ENCODE peak calls at places on chromosomes 4 and X, in six cellular contexts. One of them, this sample, is unnamed.

GRCh38 chr4:14910411-14910810 is 91.9 kb upstream of the CPEB2 start:
- DNase-seq in stimulated activated CD4-positive, alpha-beta T cell treated with anti-CD3 and anti-CD28 coated beads, Interleukin-2, amount 100 ng/mL, for 48 hours: no peak
- DNase-seq in suprapubic skin: no peak
- DNase-seq in CD4-positive, alpha-beta T cell: no peak
- DNase-seq in SHP77: no peak
- DNase-seq in stimulated activated CD8-positive, alpha-beta memory T cell treated with anti-CD3 and anti-CD28 coated beads, Interleukin-7, amount 100 ng/mL, for 24 hours: no peak
- DNase-seq in this sample: no peak

GRCh38 chr4:114615435-114615834 is 16.8 kb downstream of the UGT8 start:
- DNase-seq in CD4-positive, alpha-beta T cell: no peak
- DNase-seq in stimulated activated CD4-positive, alpha-beta T cell treated with anti-CD3 and anti-CD28 coated beads, Interleukin-2, amount 100 ng/mL, for 48 hours: no peak
- DNase-seq in suprapubic skin: no peak
- DNase-seq in stimulated activated CD8-positive, alpha-beta memory T cell treated with anti-CD3 and anti-CD28 coated beads, Interleukin-7, amount 100 ng/mL, for 24 hours: no peak
- DNase-seq in SHP77: no peak
- DNase-seq in this sample: no peak

GRCh38 chr4:120082286-120082685 is 15.6 kb upstream of the MAD2L1 start:
- DNase-seq in stimulated activated CD4-positive, alpha-beta T cell treated with anti-CD3 and anti-CD28 coated beads, Interleukin-2, amount 100 ng/mL, for 48 hours: no peak
- DNase-seq in CD4-positive, alpha-beta T cell: no peak
- DNase-seq in stimulated activated CD8-positive, alpha-beta memory T cell treated with anti-CD3 and anti-CD28 coated beads, Interleukin-7, amount 100 ng/mL, for 24 hours: no peak
- DNase-seq in suprapubic skin: no peak
- DNase-seq in SHP77: no peak
- DNase-seq in this sample: no peak

GRCh38 chr4:38678078-38678477 is 14.1 kb downstream of the KLF3 start:
- DNase-seq in CD4-positive, alpha-beta T cell: no peak
- DNase-seq in SHP77: no peak
- DNase-seq in stimulated activated CD8-positive, alpha-beta memory T cell treated with anti-CD3 and anti-CD28 coated beads, Interleukin-7, amount 100 ng/mL, for 24 hours: no peak
- DNase-seq in suprapubic skin: no peak
- DNase-seq in stimulated activated CD4-positive, alpha-beta T cell treated with anti-CD3 and anti-CD28 coated beads, Interleukin-2, amount 100 ng/mL, for 48 hours: no peak
- DNase-seq in this sample: no peak

GRCh38 chrX:153627675-153628111 is 19.3 kb upstream of the DUSP9 start:
- DNase-seq in stimulated activated CD8-positive, alpha-beta memory T cell treated with anti-CD3 and anti-CD28 coated beads, Interleukin-7, amount 100 ng/mL, for 24 hours: no peak
- DNase-seq in CD4-positive, alpha-beta T cell: no peak
- DNase-seq in stimulated activated CD4-positive, alpha-beta T cell treated with anti-CD3 and anti-CD28 coated beads, Interleukin-2, amount 100 ng/mL, for 48 hours: no peak
- DNase-seq in suprapubic skin: no peak
- DNase-seq in SHP77: no peak
- DNase-seq in this sample: no peak

GRCh38 chrX:71652405-71652804 is 14.9 kb upstream of the LOC101059915 start:
- DNase-seq in stimulated activated CD8-positive, alpha-beta memory T cell treated with anti-CD3 and anti-CD28 coated beads, Interleukin-7, amount 100 ng/mL, for 24 hours: peak; percentile 32
- DNase-seq in stimulated activated CD4-positive, alpha-beta T cell treated with anti-CD3 and anti-CD28 coated beads, Interleukin-2, amount 100 ng/mL, for 48 hours: peak; percentile 47
- DNase-seq in suprapubic skin: no peak
- DNase-seq in CD4-positive, alpha-beta T cell: peak; percentile 30
- DNase-seq in SHP77: peak; percentile 23
- DNase-seq in this sample: peak; percentile 20

GRCh38 chr4:55549888-55550287 is 3.2 kb upstream of the CLOCK start:
- DNase-seq in suprapubic skin: no peak
- DNase-seq in CD4-positive, alpha-beta T cell: no peak
- DNase-seq in stimulated activated CD4-positive, alpha-beta T cell treated with anti-CD3 and anti-CD28 coated beads, Interleukin-2, amount 100 ng/mL, for 48 hours: no peak
- DNase-seq in SHP77: no peak
- DNase-seq in stimulated activated CD8-positive, alpha-beta memory T cell treated with anti-CD3 and anti-CD28 coated beads, Interleukin-7, amount 100 ng/mL, for 24 hours: no peak
- DNase-seq in this sample: no peak

GRCh38 chr4:156295676-156296075 is 342.0 kb upstream of the CTSO start:
- DNase-seq in stimulated activated CD4-positive, alpha-beta T cell treated with anti-CD3 and anti-CD28 coated beads, Interleukin-2, amount 100 ng/mL, for 48 hours: no peak
- DNase-seq in SHP77: no peak
- DNase-seq in stimulated activated CD8-positive, alpha-beta memory T cell treated with anti-CD3 and anti-CD28 coated beads, Interleukin-7, amount 100 ng/mL, for 24 hours: no peak
- DNase-seq in suprapubic skin: no peak
- DNase-seq in CD4-positive, alpha-beta T cell: no peak
- DNase-seq in this sample: no peak

GRCh38 chr4:128459547-128459946 is 171.9 kb upstream of the PGRMC2 start:
- DNase-seq in suprapubic skin: no peak
- DNase-seq in CD4-positive, alpha-beta T cell: no peak
- DNase-seq in SHP77: no peak
- DNase-seq in stimulated activated CD8-positive, alpha-beta memory T cell treated with anti-CD3 and anti-CD28 coated beads, Interleukin-7, amount 100 ng/mL, for 24 hours: no peak
- DNase-seq in stimulated activated CD4-positive, alpha-beta T cell treated with anti-CD3 and anti-CD28 coated beads, Interleukin-2, amount 100 ng/mL, for 48 hours: no peak
- DNase-seq in this sample: no peak

GRCh38 chrX:102516314-102516936 is at the start of gene TMSB15A:
- DNase-seq in suprapubic skin: peak; percentile 72
- DNase-seq in stimulated activated CD8-positive, alpha-beta memory T cell treated with anti-CD3 and anti-CD28 coated beads, Interleukin-7, amount 100 ng/mL, for 24 hours: peak; percentile 21
- DNase-seq in SHP77: peak; percentile 70
- DNase-seq in stimulated activated CD4-positive, alpha-beta T cell treated with anti-CD3 and anti-CD28 coated beads, Interleukin-2, amount 100 ng/mL, for 48 hours: peak; percentile 30
- DNase-seq in CD4-positive, alpha-beta T cell: peak; percentile 48
- DNase-seq in this sample: peak; percentile 68

GRCh38 chr4:3405176-3405575 is 36.6 kb upstream of the HGFAC start:
- DNase-seq in stimulated activated CD4-positive, alpha-beta T cell treated with anti-CD3 and anti-CD28 coated beads, Interleukin-2, amount 100 ng/mL, for 48 hours: no peak
- DNase-seq in SHP77: no peak
- DNase-seq in stimulated activated CD8-positive, alpha-beta memory T cell treated with anti-CD3 and anti-CD28 coated beads, Interleukin-7, amount 100 ng/mL, for 24 hours: no peak
- DNase-seq in CD4-positive, alpha-beta T cell: no peak
- DNase-seq in suprapubic skin: peak; percentile 44
- DNase-seq in this sample: no peak

GRCh38 chr4:4776335-4776734 is 83.1 kb upstream of the MSX1 start:
- DNase-seq in SHP77: no peak
- DNase-seq in CD4-positive, alpha-beta T cell: no peak
- DNase-seq in stimulated activated CD8-positive, alpha-beta memory T cell treated with anti-CD3 and anti-CD28 coated beads, Interleukin-7, amount 100 ng/mL, for 24 hours: no peak
- DNase-seq in suprapubic skin: no peak
- DNase-seq in stimulated activated CD4-positive, alpha-beta T cell treated with anti-CD3 and anti-CD28 coated beads, Interleukin-2, amount 100 ng/mL, for 48 hours: no peak
- DNase-seq in this sample: no peak

GRCh38 chrX:32116047-32116446 is 1044.2 kb upstream of the FTHL17 start:
- DNase-seq in suprapubic skin: no peak
- DNase-seq in stimulated activated CD4-positive, alpha-beta T cell treated with anti-CD3 and anti-CD28 coated beads, Interleukin-2, amount 100 ng/mL, for 48 hours: no peak
- DNase-seq in stimulated activated CD8-positive, alpha-beta memory T cell treated with anti-CD3 and anti-CD28 coated beads, Interleukin-7, amount 100 ng/mL, for 24 hours: no peak
- DNase-seq in CD4-positive, alpha-beta T cell: no peak
- DNase-seq in SHP77: no peak
- DNase-seq in this sample: no peak

GRCh38 chr4:84341559-84341958 is 157.5 kb downstream of the NKX6-1 start:
- DNase-seq in stimulated activated CD4-positive, alpha-beta T cell treated with anti-CD3 and anti-CD28 coated beads, Interleukin-2, amount 100 ng/mL, for 48 hours: no peak
- DNase-seq in stimulated activated CD8-positive, alpha-beta memory T cell treated with anti-CD3 and anti-CD28 coated beads, Interleukin-7, amount 100 ng/mL, for 24 hours: no peak
- DNase-seq in CD4-positive, alpha-beta T cell: no peak
- DNase-seq in SHP77: no peak
- DNase-seq in suprapubic skin: no peak
- DNase-seq in this sample: no peak